ENCODE peak calls at places on chromosomes 3 and 15, in six cellular contexts. X, M, O, R, N and G are unnamed samples.

GRCh38 chr3:159486580-159486979 is 502.1 kb upstream of the IL12A start:
- DNase-seq in X (no peak), M (no peak), O (peak), R (no peak), N (no peak), G (peak)

GRCh38 chr3:61602466-61602865 is 41.1 kb downstream of the PTPRG start:
- DNase-seq in X (no peak), M (no peak), O (no peak), R (no peak), N (no peak), G (no peak)

GRCh38 chr15:72033711-72034110 is 84.2 kb downstream of the MYO9A start:
- DNase-seq in X (no peak), M (peak), O (no peak), R (peak), N (no peak), G (no peak)

GRCh38 chr3:106957021-106957420 is 420.2 kb upstream of the CCDC54 start:
- DNase-seq in X (no peak), M (peak), O (no peak), R (peak), N (no peak), G (no peak)

GRCh38 chr3:197615430-197615829 is 59.7 kb upstream of the BDH1 start:
- DNase-seq in X (no peak), M (no peak), O (no peak), R (no peak), N (no peak), G (no peak)

GRCh38 chr15:100880139-100880896 is 687 bp downstream of the ALDH1A3 start:
- DNase-seq in X (no peak), M (peak), O (no peak), R (peak), N (no peak), G (no peak)

GRCh38 chr3:23129817-23130216 is 73.3 kb upstream of the UBE2E2 start:
- DNase-seq in X (no peak), M (peak), O (peak), R (peak), N (peak), G (peak)

GRCh38 chr3:180789774-180790173 is 110.5 kb upstream of the CCDC39 start:
- DNase-seq in X (no peak), M (no peak), O (no peak), R (no peak), N (no peak), G (peak)

GRCh38 chr3:72436863-72437592 is 411.2 kb downstream of the SHQ1 start:
- DNase-seq in X (no peak), M (no peak), O (no peak), R (no peak), N (no peak), G (no peak)